ENCODE peak calls at places on chromosomes 16 and 17, in ten cellular contexts. R is choroid plexus epithelial cell; L is activated naive CD4-positive, alpha-beta T cell treated with anti-CD3 and anti-CD28 coated beads, Interleukin-2, amount 50 U/mL, for 72 hours; V is nucleus accumbens; P is activated gamma-delta T cell; J is fibroblast of lung; T is HS-27A; O is cardiac fibroblast; U is DMS 273 treated with DMSO at 0.1 percent for 48 hours; I is GM20000. A is an unnamed sample.

GRCh38 chr17:74527081-74527480 is 4.2 kb downstream of the CD300LB start:
- DNase-seq in V (no peak), T (no peak), R (no peak), U (no peak), J (no peak), O (no peak), L (no peak), I (no peak), P (no peak), A (no peak)

GRCh38 chr17:5758651-5759050 is 174.3 kb upstream of the NLRP1 start:
- DNase-seq in R (peak; percentile 59), P (no peak), U (no peak), I (no peak), T (no peak), V (no peak), O (peak; percentile 57), J (peak; percentile 65), L (no peak), A (peak; percentile 21)

GRCh38 chr17:43536236-43537088 is 9.7 kb downstream of the ETV4 start:
- DNase-seq in L (no peak), O (peak; percentile 94), J (peak; percentile 46), R (peak; percentile 87), I (no peak), P (no peak), T (no peak), V (no peak), U (no peak), A (no peak)

GRCh38 chr16:88437367-88437964 is 15.6 kb upstream of the ZFPM1 start:
- DNase-seq in J (peak; percentile 17), L (no peak), O (peak; percentile 32), I (peak; percentile 91), T (no peak), P (peak; percentile 40), U (no peak), R (no peak), V (peak; percentile 14), A (peak; percentile 98)

GRCh38 chr16:69243479-69243878 is 56.5 kb downstream of the SNTB2 start:
- DNase-seq in O (peak; percentile 23), T (no peak), L (no peak), P (no peak), R (peak; percentile 92), V (no peak), I (no peak), U (no peak), J (peak; percentile 85), A (no peak)

GRCh38 chr16:62036101-62036806 is at the start of gene CDH8:
- DNase-seq in U (no peak), T (no peak), V (no peak), J (peak; percentile 32), P (no peak), I (no peak), L (no peak), O (peak; percentile 14), R (no peak), A (peak; percentile 82)

GRCh38 chr16:16938980-16939379 is 531.8 kb downstream of the XYLT1 start:
- DNase-seq in T (no peak), U (no peak), R (no peak), L (no peak), O (no peak), J (no peak), P (no peak), I (no peak), V (no peak), A (no peak)

GRCh38 chr17:56943505-56944125 is 17.2 kb downstream of the COIL start:
- DNase-seq in L (no peak), U (no peak), O (peak; percentile 27), V (no peak), T (no peak), J (no peak), P (no peak), R (no peak), I (no peak), A (no peak)

GRCh38 chr16:30458561-30459394 is 13.1 kb upstream of the SEPHS2 start:
- DNase-seq in L (peak; percentile 95), V (no peak), T (no peak), I (peak; percentile 67), P (peak; percentile 41), U (no peak), J (no peak), O (no peak), R (no peak), A (no peak)

GRCh38 chr16:24511801-24512200 is 27.6 kb upstream of the RBBP6 start:
- DNase-seq in J (no peak), P (no peak), V (no peak), U (no peak), T (no peak), L (no peak), I (no peak), R (no peak), O (no peak), A (no peak)

A was measured in H1.